ENCODE peak calls at places on chromosome 12, in four cellular contexts. G is astrocyte, T is left ventricle myocardium inferior, P is ovary. M is an unnamed sample.

GRCh38 chr12:19288603-19289244 is 150.6 kb upstream of the AEBP2 start:
- DNase-seq in T (no peak), P (no peak), G (peak; percentile 41), M (no peak)

GRCh38 chr12:93091851-93092558 is 162.9 kb upstream of the EEA1 start:
- DNase-seq in P (no peak), G (no peak), T (no peak), M (no peak)

GRCh38 chr12:89352242-89352491 is 134 bp downstream of the DUSP6 start:
- DNase-seq in G (no peak), P (no peak), T (no peak), M (no peak)

GRCh38 chr12:27331927-27332324 is 710 bp upstream of the BMAL2 start:
- DNase-seq in P (no peak), G (no peak), T (no peak), M (no peak)

GRCh38 chr12:47549258-47549657 is 156.6 kb downstream of the RPAP3 start:
- DNase-seq in G (no peak), T (no peak), P (no peak), M (no peak)

GRCh38 chr12:98084950-98085349 is 430.4 kb upstream of the TMPO start:
- DNase-seq in G (no peak), T (no peak), P (no peak), M (no peak)

GRCh38 chr12:91133871-91134270 is 22.6 kb upstream of the LUM start:
- DNase-seq in T (no peak), G (peak; percentile 87), P (no peak), M (no peak)

GRCh38 chr12:95003921-95004272 is 400 bp upstream of the NDUFA12 start:
- DNase-seq in T (no peak), P (no peak), G (no peak), M (no peak)

GRCh38 chr12:132952371-132953162 is 3.5 kb downstream of the ZNF605 start:
- DNase-seq in T (no peak), G (no peak), P (no peak), M (no peak)

GRCh38 chr12:44875417-44875953 is 630 bp downstream of the NELL2 start:
- DNase-seq in P (no peak), G (no peak), T (no peak), M (no peak)

GRCh38 chr12:132474237-132474741 is 15.7 kb upstream of the FBRSL1 start:
- DNase-seq in P (no peak), G (no peak), T (no peak), M (no peak)

GRCh38 chr12:104213952-104214351 is 1.6 kb upstream of the TXNRD1 start:
- DNase-seq in G (peak; percentile 86), P (no peak), T (no peak), M (no peak)

GRCh38 chr12:4383304-4383865 is 3.9 kb upstream of the FGF23 start:
- DNase-seq in G (no peak), P (no peak), T (no peak), M (no peak)

GRCh38 chr12:95117178-95117599 is 43.8 kb upstream of the NR2C1 start:
- DNase-seq in G (peak; percentile 46), T (no peak), P (peak; percentile 84), M (peak; percentile 81)

GRCh38 chr12:16581416-16581815 is 24.5 kb downstream of the LMO3 start:
- DNase-seq in T (no peak), P (no peak), G (no peak), M (no peak)

GRCh38 chr12:49903700-49904423 is at the start of gene FAIM2:
- DNase-seq in T (peak; percentile 71), G (peak; percentile 39), P (peak; percentile 72), M (peak; percentile 32)

GRCh38 chr12:96352161-96352835 is 47.9 kb downstream of the CDK17 start:
- DNase-seq in T (no peak), G (no peak), P (no peak), M (no peak)
- H3K4me1 ChIP-seq in T (peaks cover 84% of the 10 kb centered on the region), G (no peaks in the 10 kb centered on the region), P (peaks cover 5% of the 10 kb centered on the region), M (peaks cover 40% of the 10 kb centered on the region)

DNA sequence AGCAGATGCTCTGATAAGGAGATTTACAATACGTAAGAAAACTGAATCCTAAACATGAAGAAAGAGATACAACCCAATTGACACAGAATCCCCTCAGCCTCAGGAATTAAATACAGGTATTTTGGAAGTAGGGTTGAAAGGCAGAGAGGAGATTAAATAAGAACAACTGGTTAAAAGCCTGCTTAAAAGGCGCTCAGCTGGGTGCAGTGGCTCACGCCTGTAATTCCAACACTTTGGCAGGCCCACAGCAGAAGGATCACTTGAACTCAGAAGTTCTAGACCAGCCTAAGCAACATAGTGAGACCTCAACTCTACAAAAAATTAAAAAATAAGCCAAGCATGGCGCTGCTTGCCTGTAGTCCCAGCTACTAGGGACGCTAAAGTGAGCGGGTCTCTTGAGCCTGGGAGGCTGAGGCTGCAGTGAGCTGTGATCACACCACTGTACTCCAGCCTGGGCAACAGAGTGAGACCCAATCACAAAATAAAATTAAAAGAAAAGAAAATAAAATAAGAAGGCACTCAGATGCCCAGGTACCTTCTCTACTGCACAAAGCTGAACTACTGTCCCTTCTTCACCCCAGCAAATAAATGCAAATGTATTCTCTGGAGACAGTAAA is 32.9 kb downstream of the MED13L start:
- DNase-seq in P (no peak), G (no peak), T (no peak), M (no peak)
- H3K4me1 ChIP-seq in P (peaks cover 12% of the 10 kb centered on the region), G (peaks cover 6% of the 10 kb centered on the region), T (peaks cover 88% of the 10 kb centered on the region), M (peaks cover 50% of the 10 kb centered on the region)

GRCh38 chr12:11687538-11687937 is 38.1 kb downstream of the ETV6 start:
- DNase-seq in G (no peak), T (no peak), P (no peak), M (no peak)
- H3K4me1 ChIP-seq in G (peaks cover 2% of the 10 kb centered on the region), T (peaks cover 58% of the 10 kb centered on the region), P (peaks cover 2% of the 10 kb centered on the region), M (peaks cover 69% of the 10 kb centered on the region)

GRCh38 chr12:52634266-52635056 is 16.1 kb upstream of the KRT73 start:
- DNase-seq in T (peak; percentile 81), G (no peak), P (no peak), M (peak; percentile 75)
- H3K4me1 ChIP-seq in T (peaks cover 4% of the 10 kb centered on the region), G (no peaks in the 10 kb centered on the region), P (no peaks in the 10 kb centered on the region), M (no peaks in the 10 kb centered on the region)

GRCh38 chr12:108597559-108598471 is at the start of gene TMEM119:
- DNase-seq in T (peak; percentile 39), P (no peak), G (no peak), M (peak; percentile 38)

GRCh38 chr12:108600702-108601007 is 2.8 kb upstream of the TMEM119 start:
- DNase-seq in P (no peak), T (no peak), G (no peak), M (no peak)

GRCh38 chr12:108598553-108599250 is 818 bp upstream of the TMEM119 start:
- DNase-seq in T (no peak), P (no peak), G (no peak), M (no peak)

GRCh38 chr12:108599948-108600701 is 2.2 kb upstream of the TMEM119 start:
- DNase-seq in P (no peak), G (no peak), T (no peak), M (no peak)

DNA sequence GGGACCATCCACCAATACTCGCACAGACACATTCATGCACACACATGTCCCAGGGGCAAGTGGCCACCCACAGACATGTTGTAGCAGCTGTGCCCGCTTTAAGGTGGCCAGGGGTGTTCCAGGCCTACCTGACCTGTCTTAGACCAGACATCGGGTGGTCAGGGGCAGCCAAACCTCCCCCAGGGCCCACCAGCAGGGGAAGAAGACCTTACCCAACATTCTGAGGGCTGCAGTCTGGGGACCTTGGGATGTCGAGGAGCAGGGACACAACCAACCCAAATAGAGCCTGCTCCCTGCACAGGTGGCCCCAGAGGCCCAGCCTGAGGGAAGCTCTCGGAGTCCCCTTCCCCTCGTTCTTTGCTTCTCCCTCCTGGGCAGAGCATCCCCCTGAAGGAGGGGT is 1.7 kb upstream of the TMEM119 start:
- DNase-seq in T (no peak), P (no peak), G (no peak), M (no peak)
- H3K4me1 ChIP-seq in T (no peaks in the 10 kb centered on the region), P (no peaks in the 10 kb centered on the region), G (no peaks in the 10 kb centered on the region), M (no peaks in the 10 kb centered on the region)

M was measured in heart right ventricle.